ENCODE peak calls at places on chromosomes 16 and 17, in seven cellular contexts. One of them, this sample, is unnamed.

GRCh38 chr17:78588258-78589030 is 11.2 kb upstream of the DNAH17 start:
- DNase-seq in WERI-Rb-1: no peak
- DNase-seq in EH: no peak
- DNase-seq in fibroblast of the conjunctiva: no peak
- DNase-seq in adrenal gland: no peak
- DNase-seq in GM04504: no peak
- DNase-seq in HT-29: no peak
- DNase-seq in this sample: no peak

GRCh38 chr17:46865100-46865499 is 13.7 kb downstream of the WNT9B start:
- DNase-seq in fibroblast of the conjunctiva: no peak
- DNase-seq in WERI-Rb-1: no peak
- DNase-seq in HT-29: no peak
- DNase-seq in GM04504: no peak
- DNase-seq in adrenal gland: no peak
- DNase-seq in EH: peak
- DNase-seq in this sample: no peak

GRCh38 chr17:27247071-27247957 is 46.6 kb upstream of the WSB1 start:
- DNase-seq in HT-29: peak
- DNase-seq in WERI-Rb-1: no peak
- DNase-seq in fibroblast of the conjunctiva: peak
- DNase-seq in adrenal gland: peak
- DNase-seq in EH: peak
- DNase-seq in GM04504: no peak
- DNase-seq in this sample: no peak

GRCh38 chr16:81521141-81521626 is 76.6 kb downstream of the CMIP start:
- DNase-seq in GM04504: no peak
- DNase-seq in WERI-Rb-1: no peak
- DNase-seq in fibroblast of the conjunctiva: no peak
- DNase-seq in HT-29: no peak
- DNase-seq in EH: no peak
- DNase-seq in adrenal gland: no peak
- DNase-seq in this sample: no peak

GRCh38 chr17:14871921-14872320 is 393.2 kb downstream of the PMP22 start:
- DNase-seq in adrenal gland: no peak
- DNase-seq in GM04504: no peak
- DNase-seq in EH: peak
- DNase-seq in HT-29: no peak
- DNase-seq in fibroblast of the conjunctiva: peak
- DNase-seq in WERI-Rb-1: no peak
- DNase-seq in this sample: no peak

GRCh38 chr16:75591001-75591852 is 25.0 kb downstream of the GABARAPL2 start:
- DNase-seq in HT-29: no peak
- DNase-seq in EH: peak
- DNase-seq in fibroblast of the conjunctiva: peak
- DNase-seq in WERI-Rb-1: no peak
- DNase-seq in adrenal gland: no peak
- DNase-seq in GM04504: peak
- DNase-seq in this sample: peak

GRCh38 chr16:77922355-77922754 is 100.0 kb upstream of the CLEC3A start:
- DNase-seq in adrenal gland: no peak
- DNase-seq in EH: no peak
- DNase-seq in GM04504: no peak
- DNase-seq in WERI-Rb-1: no peak
- DNase-seq in HT-29: no peak
- DNase-seq in fibroblast of the conjunctiva: no peak
- DNase-seq in this sample: peak

GRCh38 chr16:85245307-85246172 is 133.3 kb upstream of the CIBAR2 start:
- DNase-seq in adrenal gland: peak
- DNase-seq in HT-29: peak
- DNase-seq in EH: peak
- DNase-seq in WERI-Rb-1: peak
- DNase-seq in fibroblast of the conjunctiva: peak
- DNase-seq in GM04504: peak
- DNase-seq in this sample: peak

GRCh38 chr17:76078859-76079576 is at the start of gene ZACN:
- DNase-seq in GM04504: no peak
- DNase-seq in WERI-Rb-1: no peak
- DNase-seq in EH: no peak
- DNase-seq in fibroblast of the conjunctiva: no peak
- DNase-seq in HT-29: no peak
- DNase-seq in adrenal gland: no peak
- DNase-seq in this sample: peak